ENCODE peak calls at places on chromosomes 4 and X, in seven cellular contexts. J, G, R, Z, S, F and U are unnamed samples.

GRCh38 chr4:118154643-118155042 is 120.4 kb downstream of the NDST3 start:
- DNase-seq in J (no peak), S (no peak), F (no peak), Z (no peak), G (no peak), R (no peak), U (no peak)

GRCh38 chr4:51843309-51844156 is 580 bp downstream of the DCUN1D4 start:
- DNase-seq in J (peak), R (peak), Z (peak), F (peak), S (peak), G (peak), U (peak)

GRCh38 chrX:24148118-24148517 is 1.4 kb upstream of the ZFX start:
- DNase-seq in R (peak), F (no peak), G (peak), J (no peak), S (no peak), Z (no peak), U (no peak)

GRCh38 chr4:89586864-89587263 is 250.1 kb downstream of the SNCA start:
- DNase-seq in R (no peak), G (peak), J (no peak), Z (peak), F (no peak), S (no peak), U (peak)

GRCh38 chrX:1170243-1170642 is 42.2 kb downstream of the CRLF2 start:
- DNase-seq in Z (no peak), F (no peak), R (no peak), J (no peak), S (no peak), G (no peak), U (no peak)

GRCh38 chr4:23297327-23297726 is 592.5 kb downstream of the PPARGC1A start:
- DNase-seq in G (no peak), J (no peak), R (no peak), S (no peak), F (no peak), Z (no peak), U (peak)

GRCh38 chr4:154973636-154974035 is 192.6 kb downstream of the RBM46 start:
- DNase-seq in F (no peak), G (no peak), J (no peak), S (no peak), Z (no peak), R (no peak), U (no peak)

GRCh38 chrX:105375816-105376215 is 155.3 kb upstream of the TEX13A start:
- DNase-seq in R (no peak), G (no peak), Z (no peak), S (no peak), F (no peak), J (no peak), U (no peak)

GRCh38 chr4:93183589-93183988 is 645.0 kb upstream of the ATOH1 start:
- DNase-seq in F (no peak), Z (no peak), S (no peak), R (no peak), G (no peak), J (no peak), U (peak)

GRCh38 chr4:185534534-185534849 is 815 bp downstream of the PDLIM3 start:
- DNase-seq in J (no peak), R (no peak), S (no peak), Z (no peak), G (no peak), F (no peak), U (no peak)

GRCh38 chr4:107757860-107758476 is 37.9 kb upstream of the PAPSS1 start:
- DNase-seq in Z (peak), F (no peak), R (peak), S (no peak), G (peak), J (no peak), U (peak)

GRCh38 chrX:100407784-100408642 is 2.1 kb downstream of the PCDH19 start:
- DNase-seq in R (no peak), F (no peak), J (no peak), Z (no peak), S (no peak), G (no peak), U (no peak)

GRCh38 chr4:182576609-182577289 is 333.5 kb downstream of the TENM3 start:
- DNase-seq in R (no peak), Z (no peak), J (no peak), G (no peak), F (no peak), S (no peak), U (no peak)

GRCh38 chrX:133531012-133531411 is 115.7 kb upstream of the GPC4 start:
- DNase-seq in S (no peak), J (no peak), F (no peak), R (no peak), Z (no peak), G (no peak), U (no peak)

GRCh38 chr4:156098846-156099245 is 145.2 kb upstream of the CTSO start:
- DNase-seq in S (no peak), J (no peak), Z (no peak), R (no peak), F (no peak), G (no peak), U (no peak)